ENCODE peak calls at places on chromosomes 2 and 18, in nine cellular contexts. S is skeletal muscle cell; Z is left ventricle myocardium inferior; M is posterior vena cava; P is H9; E is stimulated activated CD4-positive, alpha-beta T cell treated with anti-CD3 and anti-CD28 coated beads, TNF-alpha, amount 100 ng/mL, for 4 hours; B is choroid plexus epithelial cell; H is T-helper 1 cell; I is NCI-H1417 treated with DMSO at 0.1 percent for 48 hours. T is an unnamed sample.

GRCh38 chr18:8721716-8722115 is 16.4 kb downstream of the MTCL1 start:
- DNase-seq in S (no peak), H (no peak), M (no peak), P (no peak), Z (no peak), B (peak), I (no peak), E (no peak), T (no peak)

GRCh38 chr2:189018636-189019035 is 44.5 kb downstream of the COL3A1 start:
- DNase-seq in H (no peak), P (no peak), E (no peak), S (no peak), B (peak), Z (no peak), M (no peak), I (no peak), T (no peak)

GRCh38 chr2:102806250-102806837 is 44.5 kb downstream of the TMEM182 start:
- DNase-seq in I (no peak), E (no peak), Z (peak), S (peak), P (peak), M (no peak), H (no peak), B (peak), T (peak)

GRCh38 chr2:238023608-238024007 is 37.2 kb upstream of the SCLY start:
- DNase-seq in S (no peak), P (no peak), B (no peak), I (no peak), E (no peak), H (no peak), M (no peak), Z (no peak), T (no peak)

GRCh38 chr2:197145471-197146056 is 165.0 kb downstream of the ANKRD44 start:
- DNase-seq in I (no peak), Z (no peak), M (no peak), S (no peak), H (no peak), B (no peak), E (no peak), P (no peak), T (no peak)

GRCh38 chr2:172927381-172928357 is 148.0 kb upstream of the MAP3K20 start:
- DNase-seq in Z (peak), M (no peak), I (no peak), B (peak), S (peak), E (no peak), H (no peak), P (no peak), T (no peak)

GRCh38 chr2:144481666-144482065 is 38.3 kb downstream of the ZEB2 start:
- DNase-seq in S (no peak), M (no peak), E (no peak), H (no peak), B (peak), Z (no peak), P (no peak), I (no peak), T (no peak)

GRCh38 chr2:121925466-121925865 is 170.0 kb downstream of the TSN start:
- DNase-seq in E (no peak), S (no peak), I (no peak), M (no peak), B (no peak), H (no peak), Z (no peak), P (no peak), T (no peak)

GRCh38 chr2:110149330-110150220 is 34.0 kb upstream of the MALL start:
- DNase-seq in B (peak), P (no peak), E (no peak), Z (no peak), M (no peak), H (no peak), S (peak), I (no peak), T (no peak)

GRCh38 chr2:217664761-217665160 is 338.0 kb downstream of the TNS1 start:
- DNase-seq in M (no peak), P (no peak), B (no peak), E (no peak), H (no peak), I (no peak), Z (no peak), S (no peak), T (no peak)

GRCh38 chr2:96693286-96694200 is 46.3 kb downstream of the LMAN2L start:
- DNase-seq in M (peak), P (no peak), S (no peak), B (no peak), I (no peak), E (no peak), Z (no peak), H (no peak), T (no peak)

GRCh38 chr2:233252227-233252626 is 754 bp downstream of the ATG16L1 start:
- DNase-seq in B (no peak), Z (no peak), E (no peak), H (no peak), S (no peak), P (no peak), I (no peak), M (no peak), T (no peak)

GRCh38 chr18:39622431-39622830 is 2056.8 kb upstream of the CELF4 start:
- DNase-seq in S (no peak), Z (no peak), B (peak), P (no peak), M (no peak), E (no peak), I (no peak), H (no peak), T (no peak)

GRCh38 chr2:3332133-3332532 is 45.5 kb downstream of the EIPR1 start:
- DNase-seq in P (no peak), S (no peak), H (no peak), E (no peak), B (no peak), Z (no peak), M (peak), I (no peak), T (no peak)

GRCh38 chr2:25078171-25079049 is 36.5 kb downstream of the EFR3B start:
- DNase-seq in B (peak), Z (no peak), S (peak), M (no peak), P (no peak), H (no peak), E (no peak), I (no peak), T (no peak)